ENCODE peak calls at places on chromosomes 4 and X, in eight cellular contexts. R, F, U, N, P, H, C and G are unnamed samples.

GRCh38 chr4:98586634-98587354 is 71.6 kb downstream of the TSPAN5 start:
- DNase-seq in R (no peak), F (no peak), U (no peak), N (no peak), P (no peak), H (no peak), C (no peak), G (no peak)

GRCh38 chr4:139319571-139319970 is 17.3 kb upstream of the NDUFC1 start:
- DNase-seq in R (no peak), F (no peak), U (no peak), N (no peak), P (no peak), H (no peak), C (no peak), G (no peak)

GRCh38 chr4:5812506-5813229 is 80.2 kb downstream of the CRMP1 start:
- DNase-seq in R (peak; percentile 36), F (no peak), U (peak; percentile 80), N (peak; percentile 66), P (peak; percentile 83), H (peak; percentile 49), C (peak; percentile 76), G (peak; percentile 26)

GRCh38 chrX:110125435-110125834 is 122.5 kb downstream of the TMEM164 start:
- DNase-seq in R (no peak), F (no peak), U (no peak), N (no peak), P (peak; percentile 21), H (no peak), C (no peak), G (no peak)

GRCh38 chr4:150849016-150849415 is 166.1 kb downstream of the LRBA start:
- DNase-seq in R (no peak), F (no peak), U (no peak), N (no peak), P (no peak), H (no peak), C (no peak), G (peak; percentile 89)

GRCh38 chrX:44462851-44463250 is 79.8 kb downstream of the FUNDC1 start:
- DNase-seq in R (no peak), F (no peak), U (peak; percentile 7), N (no peak), P (peak; percentile 4), H (no peak), C (no peak), G (no peak)

GRCh38 chrX:21749924-21750323 is 8.0 kb downstream of the SMPX start:
- DNase-seq in R (no peak), F (no peak), U (no peak), N (no peak), P (no peak), H (no peak), C (no peak), G (no peak)

GRCh38 chrX:40552768-40553167 is 28.0 kb upstream of the ATP6AP2 start:
- DNase-seq in R (peak; percentile 15), F (no peak), U (peak; percentile 6), N (peak; percentile 14), P (no peak), H (no peak), C (no peak), G (no peak)

GRCh38 chrX:107857815-107858214 is 32.1 kb downstream of the MID2 start:
- DNase-seq in R (no peak), F (no peak), U (no peak), N (no peak), P (no peak), H (no peak), C (no peak), G (no peak)

GRCh38 chr4:10697071-10697470 is 12.5 kb upstream of the CLNK start:
- DNase-seq in R (no peak), F (no peak), U (no peak), N (no peak), P (no peak), H (no peak), C (no peak), G (no peak)

GRCh38 chr4:151649461-151649860 is 111.3 kb downstream of the GATB start:
- DNase-seq in R (no peak), F (no peak), U (no peak), N (no peak), P (no peak), H (no peak), C (no peak), G (no peak)

GRCh38 chr4:16745009-16745408 is 153.4 kb downstream of the LDB2 start:
- DNase-seq in R (no peak), F (no peak), U (peak; percentile 63), N (no peak), P (peak; percentile 78), H (peak; percentile 64), C (no peak), G (no peak)

GRCh38 chr4:3791910-3792542 is 25.8 kb downstream of the ADRA2C start:
- DNase-seq in R (no peak), F (peak; percentile 56), U (peak; percentile 2), N (peak; percentile 28), P (peak; percentile 14), H (no peak), C (peak; percentile 72), G (peak; percentile 55)

GRCh38 chrX:63993936-63994335 is 208.9 kb upstream of the ARHGEF9 start:
- DNase-seq in R (no peak), F (no peak), U (no peak), N (no peak), P (no peak), H (no peak), C (no peak), G (no peak)

GRCh38 chr4:72679666-72680065 is 110.6 kb upstream of the ADAMTS3 start:
- DNase-seq in R (no peak), F (no peak), U (no peak), N (no peak), P (no peak), H (no peak), C (no peak), G (no peak)

GRCh38 chr4:26854701-26855100 is 5.9 kb upstream of the STIM2 start:
- DNase-seq in R (no peak), F (no peak), U (no peak), N (no peak), P (no peak), H (no peak), C (no peak), G (no peak)

GRCh38 chr4:151811403-151811802 is 50.6 kb upstream of the GATB start:
- DNase-seq in R (no peak), F (no peak), U (no peak), N (no peak), P (no peak), H (no peak), C (no peak), G (no peak)

GRCh38 chrX:88612870-88613329 is 134.1 kb upstream of the CPXCR1 start:
- DNase-seq in R (no peak), F (no peak), U (no peak), N (no peak), P (peak; percentile 16), H (no peak), C (no peak), G (no peak)

GRCh38 chr4:54149323-54149722 is 49.4 kb downstream of the GSX2 start:
- DNase-seq in R (no peak), F (no peak), U (no peak), N (no peak), P (no peak), H (no peak), C (no peak), G (no peak)

GRCh38 chr4:138639018-138639876 is 376.3 kb upstream of the NOCT start:
- DNase-seq in R (no peak), F (no peak), U (peak; percentile 30), N (no peak), P (peak; percentile 5), H (no peak), C (no peak), G (peak; percentile 14)

DNA sequence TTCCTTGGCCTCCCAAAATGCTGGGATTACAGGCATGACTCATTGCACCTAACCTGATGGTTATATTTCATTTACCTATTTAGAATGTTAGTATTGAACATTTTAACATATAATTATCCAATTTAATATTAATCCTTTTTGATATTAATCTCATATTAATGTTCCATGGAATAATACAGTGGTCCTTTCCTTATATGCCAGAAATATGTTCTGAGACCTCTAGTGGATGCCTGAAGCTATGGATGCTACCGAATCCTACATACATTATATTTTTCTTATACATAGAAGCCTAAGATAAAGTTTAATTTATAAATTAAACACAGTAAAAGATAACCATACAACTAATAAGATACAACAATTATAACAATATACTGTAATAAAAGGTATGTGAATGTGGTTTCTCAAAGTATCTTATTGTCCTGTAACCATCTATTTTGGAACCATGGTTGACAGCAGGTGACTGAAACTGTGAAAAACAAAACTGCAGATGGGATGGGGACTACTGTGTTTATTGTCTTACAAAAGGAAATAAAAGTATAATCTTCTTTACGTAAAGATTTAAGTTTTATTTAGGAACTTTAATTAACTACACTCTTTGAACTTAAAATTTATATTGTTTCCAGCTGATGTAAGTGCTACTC is 431.4 kb downstream of the GRID2 start:
- DNase-seq in R (no peak), F (no peak), U (no peak), N (no peak), P (no peak), H (no peak), C (no peak), G (no peak)
- TF ChIP-seq CTCF in R (no peak), F (no peak), U (no peak), N (no peak), P (no peak), H (no peak), C (no peak), G (no peak)

GRCh38 chr4:21447320-21448055 is 501.1 kb downstream of the KCNIP4 start:
- DNase-seq in R (no peak), F (no peak), U (no peak), N (no peak), P (no peak), H (no peak), C (no peak), G (peak; percentile 64)
- TF ChIP-seq CTCF in R (no peak), F (no peak), U (no peak), N (no peak), P (no peak), H (no peak), C (no peak), G (no peak)

GRCh38 chr4:48016141-48017107 is at the start of the genes CNGA1 and NIPAL1:
- DNase-seq in R (peak; percentile 67), F (peak; percentile 70), U (peak; percentile 41), N (peak; percentile 69), P (peak; percentile 65), H (no peak), C (peak; percentile 91), G (peak; percentile 94)
- TF ChIP-seq CTCF in R (peak; percentile 42), F (peak; percentile 53), U (peak; percentile 63), N (peak; percentile 38), P (peak; percentile 54), H (peak; percentile 59), C (peak; percentile 34), G (no peak)

DNA sequence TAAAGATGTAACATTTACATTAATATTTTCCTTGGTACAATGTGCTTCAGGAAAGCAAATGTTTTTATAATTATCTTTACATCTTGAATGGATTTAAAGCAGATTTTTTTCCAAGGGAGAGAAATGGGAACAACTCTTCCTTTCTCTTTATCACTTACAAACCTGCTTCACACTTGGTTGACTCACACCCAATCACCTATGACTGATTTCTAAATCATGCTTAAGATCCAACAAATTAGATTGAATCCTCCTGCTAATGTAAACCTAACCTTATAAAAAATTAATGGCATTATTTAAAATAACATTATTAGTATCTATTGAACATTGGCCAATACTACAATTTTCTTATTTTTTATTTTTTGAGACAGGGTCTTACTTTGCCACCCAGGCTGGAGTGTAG is 127.1 kb downstream of the INPP4B start:
- DNase-seq in R (no peak), F (no peak), U (no peak), N (no peak), P (no peak), H (no peak), C (no peak), G (no peak)
- TF ChIP-seq CTCF in R (no peak), F (no peak), U (no peak), N (no peak), P (no peak), H (no peak), C (no peak), G (no peak)